ENCODE peak calls at places on chromosome 13, in six cellular contexts. L is pancreas, M is thyroid gland, R is RWPE2, I is GM23338, Z is H9. W is an unnamed sample.

GRCh38 chr13:65473199-65473598 is 1756.9 kb downstream of the PCDH9 start:
- DNase-seq in L (no peak), M (no peak), I (no peak), R (no peak), Z (no peak), W (no peak)

GRCh38 chr13:48942131-48942530 is 33.6 kb upstream of the FNDC3A start:
- DNase-seq in L (no peak), M (no peak), Z (no peak), R (no peak), I (no peak), W (no peak)

GRCh38 chr13:58946274-58946673 is 1217.5 kb downstream of the DIAPH3 start:
- DNase-seq in I (no peak), L (no peak), Z (no peak), M (no peak), R (no peak), W (no peak)

GRCh38 chr13:101144808-101145419 is 271.4 kb downstream of the NALCN start:
- DNase-seq in Z (no peak), M (no peak), R (no peak), L (no peak), I (peak; percentile 78), W (no peak)

GRCh38 chr13:32048816-32049215 is 17.2 kb downstream of the FRY start:
- DNase-seq in I (no peak), M (no peak), Z (no peak), R (no peak), L (no peak), W (no peak)

GRCh38 chr13:95898256-95898655 is 154.9 kb downstream of the UGGT2 start:
- DNase-seq in R (no peak), L (no peak), Z (no peak), M (no peak), I (no peak), W (no peak)

GRCh38 chr13:62003452-62003851 is 587.8 kb upstream of the PCDH20 start:
- DNase-seq in M (no peak), L (no peak), Z (no peak), I (no peak), R (no peak), W (no peak)

GRCh38 chr13:100196380-100196779 is 107.5 kb downstream of the PCCA start:
- DNase-seq in Z (no peak), L (no peak), R (no peak), M (no peak), I (no peak), W (no peak)

GRCh38 chr13:32791545-32792172 is 205.4 kb downstream of the PDS5B start:
- DNase-seq in M (no peak), L (no peak), R (no peak), Z (no peak), I (no peak), W (peak; percentile 79)

GRCh38 chr13:79423801-79424642 is 18.0 kb upstream of the RBM26 start:
- DNase-seq in R (no peak), I (peak; percentile 75), L (no peak), M (no peak), Z (no peak), W (peak; percentile 48)

GRCh38 chr13:112711528-112712265 is 21.9 kb downstream of the ATP11A start:
- DNase-seq in L (no peak), Z (peak; percentile 93), R (peak; percentile 90), M (peak; percentile 82), I (peak; percentile 97), W (peak; percentile 39)

GRCh38 chr13:85659493-85659892 is 139.7 kb downstream of the SLITRK6 start:
- DNase-seq in R (no peak), Z (no peak), M (no peak), L (no peak), I (no peak), W (no peak)

GRCh38 chr13:101303512-101303911 is 112.8 kb downstream of the NALCN start:
- DNase-seq in M (no peak), Z (no peak), L (no peak), I (no peak), R (no peak), W (no peak)

GRCh38 chr13:64910061-64910460 is 2320.1 kb downstream of the PCDH9 start:
- DNase-seq in M (no peak), Z (no peak), R (no peak), I (no peak), L (no peak), W (no peak)

GRCh38 chr13:52848455-52849190 is at the start of gene PCDH8:
- DNase-seq in I (peak; percentile 96), M (no peak), Z (peak; percentile 91), L (no peak), R (no peak), W (no peak)

GRCh38 chr13:37127706-37128241 is 22.3 kb upstream of the CSNK1A1L start:
- DNase-seq in M (no peak), I (no peak), R (no peak), L (no peak), Z (no peak), W (no peak)

GRCh38 chr13:35720690-35721554 is 244.4 kb upstream of the MAB21L1 start:
- DNase-seq in I (peak; percentile 84), Z (peak; percentile 80), M (peak; percentile 44), L (peak; percentile 40), R (no peak), W (no peak)

GRCh38 chr13:93861818-93862217 is 617.7 kb downstream of the DCT start:
- DNase-seq in M (no peak), I (no peak), R (no peak), Z (no peak), L (no peak), W (no peak)

GRCh38 chr13:49651775-49652690 is 23.7 kb downstream of the ARL11 start:
- DNase-seq in L (no peak), Z (no peak), I (no peak), R (no peak), M (no peak), W (no peak)

GRCh38 chr13:41858783-41859182 is 102.1 kb downstream of the VWA8 start:
- DNase-seq in Z (no peak), L (no peak), I (no peak), M (no peak), R (no peak), W (peak; percentile 39)

GRCh38 chr13:94706854-94707399 is 5.4 kb downstream of the SOX21 start:
- DNase-seq in M (no peak), I (peak; percentile 54), Z (no peak), L (no peak), R (no peak), W (no peak)

GRCh38 chr13:112892759-112893569 is 76.0 kb upstream of the MCF2L start:
- DNase-seq in R (peak; percentile 47), I (no peak), Z (no peak), L (peak; percentile 54), M (no peak), W (no peak)

GRCh38 chr13:44815507-44816074 is 173.7 kb downstream of the NUFIP1 start:
- DNase-seq in L (peak; percentile 25), Z (peak; percentile 46), M (peak; percentile 50), R (peak; percentile 88), I (peak; percentile 62), W (no peak)

GRCh38 chr13:79492313-79492798 is 11.4 kb downstream of the NDFIP2 start:
- DNase-seq in M (peak; percentile 76), L (no peak), Z (peak; percentile 31), I (peak; percentile 38), R (no peak), W (peak; percentile 53)

GRCh38 chr13:100573121-100573520 is 15.5 kb downstream of the GGACT start:
- DNase-seq in Z (peak; percentile 73), R (no peak), M (peak; percentile 81), I (peak; percentile 93), L (peak; percentile 69), W (peak; percentile 89)

GRCh38 chr13:35771898-35772297 is 295.4 kb upstream of the MAB21L1 start:
- DNase-seq in Z (no peak), M (no peak), L (no peak), R (no peak), I (peak; percentile 67), W (no peak)

GRCh38 chr13:29472317-29472961 is 123.0 kb downstream of the SLC7A1 start:
- DNase-seq in R (no peak), Z (peak; percentile 66), L (no peak), I (peak; percentile 85), M (peak; percentile 53), W (peak; percentile 9)

GRCh38 chr13:66345988-66346387 is 884.1 kb downstream of the PCDH9 start:
- DNase-seq in I (no peak), Z (no peak), M (no peak), L (no peak), R (no peak), W (no peak)

GRCh38 chr13:24272452-24273161 is 36.8 kb upstream of the C1QTNF9 start:
- DNase-seq in R (no peak), M (peak; percentile 90), Z (no peak), I (no peak), L (no peak), W (no peak)

GRCh38 chr13:24273926-24274325 is 35.5 kb upstream of the C1QTNF9 start:
- DNase-seq in L (no peak), I (no peak), R (no peak), Z (no peak), M (no peak), W (no peak)

GRCh38 chr13:24275041-24275440 is 34.3 kb upstream of the C1QTNF9 start:
- DNase-seq in Z (no peak), R (no peak), M (no peak), L (no peak), I (no peak), W (no peak)

GRCh38 chr13:24276310-24276709 is 33.1 kb upstream of the C1QTNF9 start:
- DNase-seq in R (no peak), M (no peak), I (no peak), Z (no peak), L (no peak), W (peak; percentile 42)

GRCh38 chr13:24274452-24274971 is 34.9 kb upstream of the C1QTNF9 start:
- DNase-seq in L (no peak), M (no peak), Z (no peak), I (no peak), R (no peak), W (peak; percentile 55)
- H3K4me1 ChIP-seq in L (peaks cover 50% of the 10 kb centered on the region), M (peaks cover 36% of the 10 kb centered on the region), Z (no peaks in the 10 kb centered on the region), I (peaks cover 5% of the 10 kb centered on the region), R (peaks cover 3% of the 10 kb centered on the region), W (peaks cover 88% of the 10 kb centered on the region)

DNA sequence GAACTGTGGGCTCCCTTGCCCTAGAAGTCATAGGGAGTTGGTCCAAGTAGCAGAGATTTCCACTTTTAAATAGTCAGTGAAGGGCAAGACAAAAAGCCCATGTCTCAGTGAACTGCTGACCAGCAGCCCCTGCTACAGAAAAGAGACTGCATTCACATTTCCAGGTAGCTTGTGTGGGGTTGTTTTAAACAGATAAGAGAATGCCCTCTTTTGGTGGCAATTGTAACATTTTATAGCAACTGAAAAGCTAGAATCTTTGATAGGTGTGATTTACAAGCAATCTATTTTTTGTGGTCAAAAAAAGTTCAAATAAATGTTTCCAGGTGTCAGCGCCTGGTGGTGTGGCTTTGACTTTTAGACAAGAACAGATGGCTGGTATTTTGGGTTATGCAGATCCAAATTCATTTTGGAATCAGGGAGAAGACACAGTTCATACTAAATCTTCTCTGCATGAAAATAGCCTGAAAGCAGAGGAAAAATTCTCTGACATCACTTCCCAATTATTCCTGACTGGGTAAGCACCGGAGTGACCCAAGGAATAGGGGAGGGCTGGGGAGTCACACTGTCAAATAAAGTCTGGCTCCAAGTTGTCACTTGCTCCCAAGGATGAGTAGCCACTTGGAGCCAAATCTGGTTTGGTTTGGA is 26.2 kb upstream of the GPR12 start:
- DNase-seq in R (no peak), I (no peak), Z (no peak), L (no peak), M (no peak), W (no peak)
- H3K27me3 ChIP-seq in R (peaks cover 27% of the 10 kb centered on the region), I (no peaks in the 10 kb centered on the region), Z (no peaks in the 10 kb centered on the region), L (no peaks in the 10 kb centered on the region), M (no peaks in the 10 kb centered on the region), W (peaks cover 2% of the 10 kb centered on the region)

GRCh38 chr13:82245860-82246259 is 1636.4 kb downstream of the SLITRK1 start:
- DNase-seq in R (no peak), I (no peak), M (no peak), L (no peak), Z (no peak), W (no peak)
- H3K27ac ChIP-seq in R (no peak overlapping the region), I (no peak overlapping the region), M (no peak overlapping the region), L (no peak overlapping the region), Z (no peak overlapping the region), W (no peak overlapping the region)

GRCh38 chr13:110297771-110298170 is 9.2 kb downstream of the COL4A1 start:
- DNase-seq in R (no peak), Z (no peak), L (no peak), I (no peak), M (no peak), W (no peak)
- H3K4me1 ChIP-seq in R (no peaks in the 10 kb centered on the region), Z (no peaks in the 10 kb centered on the region), L (no peaks in the 10 kb centered on the region), I (peaks cover 28% of the 10 kb centered on the region), M (peaks cover 50% of the 10 kb centered on the region), W (no peaks in the 10 kb centered on the region)

W was measured in CD4-positive, CD25-positive, alpha-beta regulatory T cell.